ENCODE peak calls at places on chromosome 15, in four cellular contexts. D, P, Z and X are unnamed samples.

GRCh38 chr15:72082176-72082575 is 35.8 kb downstream of the MYO9A start:
- DNase-seq in D (no peak), Z (no peak), P (no peak), X (no peak)

GRCh38 chr15:68650901-68651709 is 72.3 kb downstream of the CORO2B start:
- DNase-seq in D (no peak), Z (no peak), P (no peak), X (no peak)

GRCh38 chr15:42984534-42985034 is 64.0 kb upstream of the TTBK2 start:
- DNase-seq in D (no peak), P (no peak), Z (no peak), X (no peak)

GRCh38 chr15:40772014-40772413 is 2.2 kb downstream of the C15orf62 start:
- DNase-seq in P (no peak), Z (no peak), D (no peak), X (no peak)

GRCh38 chr15:40367038-40367672 is 9.1 kb downstream of the DISP2 start:
- DNase-seq in P (no peak), Z (no peak), D (no peak), X (no peak)

GRCh38 chr15:78298983-78299301 is 467 bp downstream of the SKIC8 start:
- DNase-seq in D (peak), Z (no peak), P (no peak), X (no peak)

GRCh38 chr15:100116416-100117190 is 225.2 kb downstream of the ADAMTS17 start:
- DNase-seq in D (no peak), Z (no peak), P (no peak), X (no peak)

GRCh38 chr15:39282663-39283208 is 298.1 kb upstream of the THBS1 start:
- DNase-seq in D (no peak), Z (no peak), P (no peak), X (no peak)

GRCh38 chr15:67097893-67098740 is 32.7 kb downstream of the SMAD3 start:
- DNase-seq in D (peak), P (no peak), Z (no peak), X (no peak)

GRCh38 chr15:65077981-65078352 is 1.4 kb downstream of the KBTBD13 start:
- DNase-seq in D (peak), Z (no peak), P (no peak), X (no peak)

GRCh38 chr15:59941612-59942011 is 62.5 kb upstream of the FOXB1 start:
- DNase-seq in P (no peak), D (no peak), Z (no peak), X (no peak)

GRCh38 chr15:50315814-50316630 is 39.0 kb downstream of the GABPB1 start:
- DNase-seq in P (peak), D (peak), Z (peak), X (peak)

GRCh38 chr15:55916666-55917409 is 76.6 kb downstream of the NEDD4 start:
- DNase-seq in P (no peak), Z (no peak), D (peak), X (no peak)

GRCh38 chr15:85582719-85583089 is 202.3 kb downstream of the AKAP13 start:
- DNase-seq in P (no peak), D (peak), Z (no peak), X (no peak)

GRCh38 chr15:67998599-67999122 is 55.5 kb upstream of the PIAS1 start:
- DNase-seq in D (no peak), Z (no peak), P (no peak), X (no peak)

GRCh38 chr15:92009162-92009561 is 155.7 kb downstream of the SLCO3A1 start:
- DNase-seq in D (no peak), Z (no peak), P (no peak), X (no peak)

GRCh38 chr15:66838671-66839239 is 136.7 kb downstream of the SMAD6 start:
- DNase-seq in Z (no peak), D (no peak), P (no peak), X (no peak)

GRCh38 chr15:65082303-65082958 is 5.9 kb downstream of the KBTBD13 start:
- DNase-seq in Z (peak), P (no peak), D (no peak), X (no peak)

GRCh38 chr15:35209838-35210237 is 124.7 kb upstream of the NANOGP8 start:
- DNase-seq in P (no peak), D (no peak), Z (no peak), X (no peak)

GRCh38 chr15:66592505-66593218 is 26.9 kb upstream of the LCTL start:
- DNase-seq in D (no peak), P (no peak), Z (no peak), X (no peak)

GRCh38 chr15:58628206-58629057 is 121.1 kb downstream of the ADAM10 start:
- DNase-seq in D (no peak), P (no peak), Z (no peak), X (no peak)

GRCh38 chr15:51853987-51854386 is 24.5 kb downstream of the TMOD3 start:
- DNase-seq in Z (no peak), P (no peak), D (no peak), X (no peak)

GRCh38 chr15:52557242-52557641 is 11.6 kb downstream of the ARPP19 start:
- DNase-seq in D (no peak), P (no peak), Z (no peak), X (no peak)